ENCODE peak calls at places on chromosomes 16 and 17, in nine cellular contexts. One of them, this sample, is unnamed.

GRCh38 chr17:74361613-74362391 is at the start of gene BTBD17:
- DNase-seq in stimulated activated naive CD4-positive, alpha-beta T cell: no peak
- DNase-seq in NCI-H1417: peak
- DNase-seq in GM19239: no peak
- DNase-seq in pancreas: peak
- DNase-seq in AG09319: no peak
- DNase-seq in neural crest cell: peak
- DNase-seq in stromal cell of bone marrow: no peak
- DNase-seq in psoas muscle: peak
- DNase-seq in this sample: no peak

GRCh38 chr16:81889896-81890634 is 111.0 kb downstream of the PLCG2 start:
- DNase-seq in stimulated activated naive CD4-positive, alpha-beta T cell: peak
- DNase-seq in NCI-H1417: peak
- DNase-seq in GM19239: peak
- DNase-seq in pancreas: peak
- DNase-seq in AG09319: peak
- DNase-seq in neural crest cell: peak
- DNase-seq in stromal cell of bone marrow: peak
- DNase-seq in psoas muscle: no peak
- DNase-seq in this sample: peak

GRCh38 chr17:76473541-76473985 is 6.2 kb downstream of the AANAT start:
- DNase-seq in stimulated activated naive CD4-positive, alpha-beta T cell: no peak
- DNase-seq in NCI-H1417: no peak
- DNase-seq in GM19239: no peak
- DNase-seq in pancreas: no peak
- DNase-seq in AG09319: no peak
- DNase-seq in neural crest cell: peak
- DNase-seq in stromal cell of bone marrow: no peak
- DNase-seq in psoas muscle: no peak
- DNase-seq in this sample: no peak

GRCh38 chr17:47267354-47267828 is 13.8 kb downstream of the ITGB3 start:
- DNase-seq in stimulated activated naive CD4-positive, alpha-beta T cell: no peak
- DNase-seq in NCI-H1417: no peak
- DNase-seq in GM19239: no peak
- DNase-seq in pancreas: no peak
- DNase-seq in AG09319: no peak
- DNase-seq in neural crest cell: no peak
- DNase-seq in stromal cell of bone marrow: peak
- DNase-seq in psoas muscle: no peak
- DNase-seq in this sample: no peak

GRCh38 chr17:1644493-1645206 is 882 bp downstream of the SCARF1 start:
- DNase-seq in stimulated activated naive CD4-positive, alpha-beta T cell: no peak
- DNase-seq in NCI-H1417: no peak
- DNase-seq in GM19239: peak
- DNase-seq in pancreas: peak
- DNase-seq in AG09319: no peak
- DNase-seq in neural crest cell: no peak
- DNase-seq in stromal cell of bone marrow: no peak
- DNase-seq in psoas muscle: no peak
- DNase-seq in this sample: no peak

GRCh38 chr17:45311762-45312476 is 4.9 kb downstream of the MAP3K14 start:
- DNase-seq in stimulated activated naive CD4-positive, alpha-beta T cell: peak
- DNase-seq in NCI-H1417: no peak
- DNase-seq in GM19239: peak
- DNase-seq in pancreas: peak
- DNase-seq in AG09319: no peak
- DNase-seq in neural crest cell: no peak
- DNase-seq in stromal cell of bone marrow: no peak
- DNase-seq in psoas muscle: peak
- DNase-seq in this sample: peak

GRCh38 chr17:14780116-14780515 is 479.2 kb downstream of the HS3ST3B1 start:
- DNase-seq in stimulated activated naive CD4-positive, alpha-beta T cell: no peak
- DNase-seq in NCI-H1417: no peak
- DNase-seq in GM19239: no peak
- DNase-seq in pancreas: no peak
- DNase-seq in AG09319: no peak
- DNase-seq in neural crest cell: peak
- DNase-seq in stromal cell of bone marrow: no peak
- DNase-seq in psoas muscle: no peak
- DNase-seq in this sample: no peak

GRCh38 chr16:15857779-15858560 is 1.1 kb upstream of the MYH11 start:
- DNase-seq in stimulated activated naive CD4-positive, alpha-beta T cell: no peak
- DNase-seq in NCI-H1417: no peak
- DNase-seq in GM19239: no peak
- DNase-seq in pancreas: no peak
- DNase-seq in AG09319: no peak
- DNase-seq in neural crest cell: peak
- DNase-seq in stromal cell of bone marrow: no peak
- DNase-seq in psoas muscle: peak
- DNase-seq in this sample: no peak

GRCh38 chr16:81567987-81568748 is 123.6 kb downstream of the CMIP start:
- DNase-seq in stimulated activated naive CD4-positive, alpha-beta T cell: no peak
- DNase-seq in NCI-H1417: no peak
- DNase-seq in GM19239: no peak
- DNase-seq in pancreas: peak
- DNase-seq in AG09319: peak
- DNase-seq in neural crest cell: no peak
- DNase-seq in stromal cell of bone marrow: peak
- DNase-seq in psoas muscle: peak
- DNase-seq in this sample: no peak

GRCh38 chr16:57795431-57795878 is 6.8 kb downstream of the KIFC3 start:
- DNase-seq in stimulated activated naive CD4-positive, alpha-beta T cell: no peak
- DNase-seq in NCI-H1417: peak
- DNase-seq in GM19239: peak
- DNase-seq in pancreas: peak
- DNase-seq in AG09319: no peak
- DNase-seq in neural crest cell: no peak
- DNase-seq in stromal cell of bone marrow: no peak
- DNase-seq in psoas muscle: peak
- DNase-seq in this sample: peak

GRCh38 chr17:8266648-8267479 is 17.8 kb downstream of the PFAS start:
- DNase-seq in stimulated activated naive CD4-positive, alpha-beta T cell: no peak
- DNase-seq in NCI-H1417: no peak
- DNase-seq in GM19239: no peak
- DNase-seq in pancreas: no peak
- DNase-seq in AG09319: no peak
- DNase-seq in neural crest cell: no peak
- DNase-seq in stromal cell of bone marrow: no peak
- DNase-seq in psoas muscle: no peak
- DNase-seq in this sample: no peak

GRCh38 chr16:66539628-66540469 is 10.1 kb downstream of the TK2 start:
- DNase-seq in stimulated activated naive CD4-positive, alpha-beta T cell: no peak
- DNase-seq in NCI-H1417: peak
- DNase-seq in GM19239: no peak
- DNase-seq in pancreas: no peak
- DNase-seq in AG09319: no peak
- DNase-seq in neural crest cell: no peak
- DNase-seq in stromal cell of bone marrow: no peak
- DNase-seq in psoas muscle: no peak
- DNase-seq in this sample: no peak

GRCh38 chr16:52742608-52743007 is 195.7 kb upstream of the TOX3 start:
- DNase-seq in stimulated activated naive CD4-positive, alpha-beta T cell: no peak
- DNase-seq in NCI-H1417: no peak
- DNase-seq in GM19239: no peak
- DNase-seq in pancreas: no peak
- DNase-seq in AG09319: no peak
- DNase-seq in neural crest cell: no peak
- DNase-seq in stromal cell of bone marrow: no peak
- DNase-seq in psoas muscle: no peak
- DNase-seq in this sample: no peak

GRCh38 chr17:80671039-80671822 is 126.6 kb downstream of the RPTOR start:
- DNase-seq in stimulated activated naive CD4-positive, alpha-beta T cell: no peak
- DNase-seq in NCI-H1417: peak
- DNase-seq in GM19239: no peak
- DNase-seq in pancreas: no peak
- DNase-seq in AG09319: no peak
- DNase-seq in neural crest cell: no peak
- DNase-seq in stromal cell of bone marrow: no peak
- DNase-seq in psoas muscle: no peak
- DNase-seq in this sample: no peak

GRCh38 chr16:24174977-24175376 is 81.2 kb upstream of the CACNG3 start:
- DNase-seq in stimulated activated naive CD4-positive, alpha-beta T cell: no peak
- DNase-seq in NCI-H1417: no peak
- DNase-seq in GM19239: no peak
- DNase-seq in pancreas: no peak
- DNase-seq in AG09319: no peak
- DNase-seq in neural crest cell: no peak
- DNase-seq in stromal cell of bone marrow: no peak
- DNase-seq in psoas muscle: no peak
- DNase-seq in this sample: no peak

GRCh38 chr17:76266244-76266938 is 1.2 kb downstream of the UBALD2 start:
- DNase-seq in stimulated activated naive CD4-positive, alpha-beta T cell: no peak
- DNase-seq in NCI-H1417: peak
- DNase-seq in GM19239: no peak
- DNase-seq in pancreas: no peak
- DNase-seq in AG09319: no peak
- DNase-seq in neural crest cell: no peak
- DNase-seq in stromal cell of bone marrow: no peak
- DNase-seq in psoas muscle: no peak
- DNase-seq in this sample: no peak

GRCh38 chr16:77273-77806 is 685 bp upstream of the MPG start:
- DNase-seq in stimulated activated naive CD4-positive, alpha-beta T cell: no peak
- DNase-seq in NCI-H1417: peak
- DNase-seq in GM19239: peak
- DNase-seq in pancreas: peak
- DNase-seq in AG09319: no peak
- DNase-seq in neural crest cell: peak
- DNase-seq in stromal cell of bone marrow: no peak
- DNase-seq in psoas muscle: peak
- DNase-seq in this sample: no peak

This sample was measured in KG1.